ENCODE peak calls at places on chromosome 14, in seven cellular contexts. H is mesendoderm, P is IMR-90, C is mesenchymal stem cell, N is neuronal stem cell, R is H9, D is H1. Y is an unnamed sample.

GRCh38 chr14:95227279-95227860 is 70.0 kb upstream of the DICER1 start:
- DNase-seq in H (no peak), P (peak; percentile 12), C (no peak), N (no peak), R (no peak), D (no peak), Y (no peak)

GRCh38 chr14:64725360-64725815 is 21.2 kb downstream of the PLEKHG3 start:
- DNase-seq in H (peak; percentile 56), P (no peak), C (no peak), N (no peak), R (no peak), D (no peak), Y (no peak)

GRCh38 chr14:100711493-100711892 is 15.2 kb upstream of the DLK1 start:
- DNase-seq in H (no peak), P (no peak), C (peak; percentile 40), N (no peak), R (no peak), D (no peak), Y (no peak)

GRCh38 chr14:63438065-63438757 is 105.0 kb downstream of the PPP2R5E start:
- DNase-seq in H (peak; percentile 90), P (peak; percentile 92), C (peak; percentile 81), N (no peak), R (no peak), D (no peak), Y (peak; percentile 94)

GRCh38 chr14:22598099-22598895 is at the start of gene ABHD4:
- DNase-seq in H (peak; percentile 83), P (peak; percentile 42), C (peak; percentile 75), N (peak; percentile 73), R (peak; percentile 84), D (no peak), Y (peak; percentile 62)

GRCh38 chr14:53608369-53608768 is 348.3 kb downstream of the BMP4 start:
- DNase-seq in H (no peak), P (no peak), C (no peak), N (no peak), R (no peak), D (no peak), Y (peak; percentile 48)

GRCh38 chr14:46985529-46986137 is 334.1 kb upstream of the RPL10L start:
- DNase-seq in H (peak; percentile 3), P (no peak), C (no peak), N (no peak), R (no peak), D (no peak), Y (no peak)

GRCh38 chr14:42980419-42980818 is 1373.7 kb downstream of the LRFN5 start:
- DNase-seq in H (peak; percentile 53), P (no peak), C (no peak), N (no peak), R (no peak), D (peak; percentile 5), Y (no peak)

GRCh38 chr14:98118749-98119148 is 1153.2 kb downstream of the BCL11B start:
- DNase-seq in H (no peak), P (no peak), C (no peak), N (no peak), R (no peak), D (no peak), Y (no peak)

GRCh38 chr14:94008234-94008633 is 11.1 kb downstream of the CCDC197 start:
- DNase-seq in H (no peak), P (no peak), C (no peak), N (no peak), R (no peak), D (no peak), Y (no peak)

GRCh38 chr14:90060312-90060964 is 1.4 kb upstream of the KCNK13 start:
- DNase-seq in H (peak; percentile 85), P (peak; percentile 51), C (peak; percentile 43), N (peak; percentile 57), R (peak; percentile 83), D (peak; percentile 44), Y (peak; percentile 66)

GRCh38 chr14:91870001-91870400 is 2.7 kb upstream of the TC2N start:
- DNase-seq in H (peak; percentile 73), P (no peak), C (no peak), N (no peak), R (no peak), D (no peak), Y (no peak)

GRCh38 chr14:65153101-65153500 is 50.8 kb upstream of the MAX start:
- DNase-seq in H (no peak), P (no peak), C (no peak), N (no peak), R (no peak), D (no peak), Y (no peak)

GRCh38 chr14:61584258-61584657 is 111.1 kb upstream of the HIF1A start:
- DNase-seq in H (no peak), P (peak; percentile 92), C (peak; percentile 92), N (no peak), R (no peak), D (no peak), Y (no peak)

DNA sequence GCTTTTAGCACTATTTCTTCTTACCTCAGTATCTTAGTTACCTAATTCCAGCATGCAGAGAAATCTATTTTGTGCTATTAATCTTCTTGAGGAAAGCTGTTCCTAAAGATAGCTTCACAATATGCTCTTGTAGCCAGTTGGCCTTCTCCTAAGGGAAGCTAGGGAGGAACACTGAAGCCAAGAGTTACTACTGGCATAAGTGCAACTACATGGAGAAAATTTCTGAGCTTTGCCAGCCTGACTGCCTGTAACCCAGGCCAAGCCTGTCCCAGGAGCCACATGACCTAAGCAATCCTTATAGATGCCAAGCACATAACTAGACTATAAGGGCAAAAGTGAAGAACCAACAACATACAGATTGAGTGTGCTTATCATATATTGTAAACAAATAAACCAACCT is 890.2 kb downstream of the FLRT2 start:
- DNase-seq in H (no peak), P (no peak), C (no peak), N (no peak), R (no peak), D (no peak), Y (no peak)
- H2BK120ac ChIP-seq in H (no peak overlapping the region), P (no peak overlapping the region), C (no peak overlapping the region), N (no peak overlapping the region), R (no peak overlapping the region), D (no peak overlapping the region), Y (no peak overlapping the region)

DNA sequence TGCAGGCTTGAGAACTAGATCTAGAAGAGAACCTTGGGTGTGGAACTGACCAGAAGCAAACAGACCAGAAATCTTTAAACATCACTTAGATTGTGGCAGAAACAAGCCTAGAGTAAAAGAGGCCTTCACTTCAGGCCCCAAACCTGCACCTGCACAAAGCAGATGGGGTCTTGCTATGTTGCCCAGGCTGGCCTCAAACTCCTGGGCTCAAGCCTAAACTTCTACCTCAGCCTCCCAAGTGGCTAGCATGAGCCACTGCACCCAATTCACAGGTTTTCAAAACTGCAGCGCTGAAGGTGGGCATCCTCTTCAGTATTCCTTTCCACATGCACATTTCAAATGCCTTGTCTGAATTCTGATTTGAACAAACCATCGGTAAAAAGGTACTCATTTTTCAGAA is 19.9 kb downstream of the MOK start:
- DNase-seq in H (no peak), P (no peak), C (no peak), N (no peak), R (no peak), D (no peak), Y (no peak)
- H3K4ac ChIP-seq in H (no peak overlapping the region), P (peak overlapping the region; percentile 11), C (no peak overlapping the region), N (no peak overlapping the region), R (no peak overlapping the region), D (no peak overlapping the region), Y (no peak overlapping the region)

GRCh38 chr14:55126932-55127490 is 2.0 kb upstream of the LGALS3 start:
- DNase-seq in H (no peak), P (no peak), C (no peak), N (no peak), R (no peak), D (no peak), Y (no peak)
- H2BK120ac ChIP-seq in H (no peak overlapping the region), P (no peak overlapping the region), C (no peak overlapping the region), N (no peak overlapping the region), R (no peak overlapping the region), D (no peak overlapping the region), Y (no peak overlapping the region)

DNA sequence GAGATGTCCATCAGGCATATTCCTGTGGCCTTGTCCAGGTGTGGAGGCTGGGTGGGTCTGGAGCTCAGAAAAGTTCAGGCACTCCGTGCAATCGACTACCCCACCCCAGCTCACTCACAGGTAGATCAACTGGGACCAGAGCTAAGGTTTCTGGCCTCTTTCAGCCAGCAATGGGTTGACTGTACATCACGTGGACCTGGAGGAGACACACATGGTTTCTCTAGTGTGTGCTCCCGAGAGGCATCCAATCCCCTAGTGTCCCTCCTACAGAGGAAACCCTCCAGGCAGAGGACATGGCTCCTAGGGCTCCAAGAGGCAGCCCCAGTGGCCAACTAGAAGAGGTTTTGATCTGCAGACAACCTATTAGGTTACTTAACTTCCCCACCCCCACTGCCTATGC is 119.5 kb upstream of the RGS6 start:
- DNase-seq in H (no peak), P (no peak), C (no peak), N (no peak), R (no peak), D (no peak), Y (no peak)
- H3K4ac ChIP-seq in H (no peak overlapping the region), P (no peak overlapping the region), C (no peak overlapping the region), N (no peak overlapping the region), R (no peak overlapping the region), D (no peak overlapping the region), Y (no peak overlapping the region)